ENCODE peak calls at places on chromosomes 5 and 9, in six cellular contexts. K, Y, R, A, P and D are unnamed samples.

GRCh38 chr5:116153687-116154174 is 68.9 kb downstream of the COMMD10 start:
- DNase-seq in A (peak; percentile 24), K (no peak), R (no peak), P (no peak), Y (no peak), D (no peak)

GRCh38 chr5:152170350-152170749 is 234.7 kb downstream of the NMUR2 start:
- DNase-seq in R (peak; percentile 54), Y (no peak), K (no peak), A (peak; percentile 69), P (no peak), D (no peak)

GRCh38 chr5:74810915-74811314 is 43.9 kb downstream of the NSA2 start:
- DNase-seq in A (no peak), P (no peak), Y (no peak), K (no peak), R (no peak), D (no peak)

GRCh38 chr5:73253047-73253660 is 80.2 kb downstream of the TMEM174 start:
- DNase-seq in A (no peak), K (no peak), R (no peak), Y (no peak), P (no peak), D (no peak)

GRCh38 chr5:175573493-175574269 is 84.2 kb upstream of the HRH2 start:
- DNase-seq in A (no peak), R (no peak), Y (no peak), K (no peak), P (no peak), D (no peak)

GRCh38 chr5:59126665-59127354 is 543.9 kb downstream of the RAB3C start:
- DNase-seq in P (no peak), Y (no peak), K (peak; percentile 63), A (no peak), R (peak; percentile 36), D (no peak)

GRCh38 chr9:27129221-27129620 is 20.2 kb downstream of the TEK start:
- DNase-seq in R (no peak), K (no peak), A (no peak), P (no peak), Y (no peak), D (no peak)

GRCh38 chr5:5617024-5617423 is 194.5 kb downstream of the ICE1 start:
- DNase-seq in R (no peak), P (no peak), K (no peak), Y (no peak), A (no peak), D (no peak)

GRCh38 chr9:114117996-114118830 is 19.1 kb upstream of the KIF12 start:
- DNase-seq in K (no peak), P (peak; percentile 46), A (no peak), Y (no peak), R (peak; percentile 91), D (no peak)

GRCh38 chr9:70835323-70835722 is 286.1 kb downstream of the TRPM3 start:
- DNase-seq in Y (no peak), P (no peak), R (no peak), A (no peak), K (no peak), D (no peak)

GRCh38 chr9:14326264-14326826 is 12.4 kb upstream of the NFIB start:
- DNase-seq in P (no peak), K (no peak), R (no peak), Y (no peak), A (no peak), D (no peak)

GRCh38 chr5:150612905-150613670 is 27.4 kb upstream of the SYNPO start:
- DNase-seq in A (peak; percentile 1), R (peak; percentile 55), K (no peak), P (no peak), Y (no peak), D (no peak)

GRCh38 chr9:125534934-125535701 is 171.9 kb downstream of the MAPKAP1 start:
- DNase-seq in Y (no peak), A (no peak), P (no peak), R (peak; percentile 62), K (no peak), D (no peak)

GRCh38 chr9:114787781-114788498 is 17.9 kb downstream of the TNFSF15 start:
- DNase-seq in P (no peak), R (peak; percentile 19), Y (no peak), K (no peak), A (no peak), D (no peak)

GRCh38 chr5:157530226-157530972 is 45.2 kb downstream of the ADAM19 start:
- DNase-seq in P (no peak), Y (no peak), K (no peak), A (no peak), R (no peak), D (no peak)

GRCh38 chr9:121213136-121213806 is 11.6 kb upstream of the RAB14 start:
- DNase-seq in A (peak; percentile 94), P (peak; percentile 90), R (peak; percentile 95), Y (peak; percentile 93), K (peak; percentile 89), D (peak; percentile 18)

GRCh38 chr9:81871695-81872094 is 56.5 kb upstream of the SPATA31D4 start:
- DNase-seq in K (peak; percentile 56), A (no peak), P (no peak), R (no peak), Y (no peak), D (no peak)

GRCh38 chr5:67816456-67816855 is 399.1 kb upstream of the PIK3R1 start:
- DNase-seq in P (no peak), A (no peak), Y (no peak), K (no peak), R (no peak), D (no peak)

GRCh38 chr5:180644129-180644824 is 5.1 kb downstream of the FLT4 start:
- DNase-seq in K (no peak), R (no peak), A (no peak), P (no peak), Y (no peak), D (no peak)

GRCh38 chr5:176624142-176624541 is 6.2 kb downstream of the SNCB start:
- DNase-seq in Y (no peak), P (no peak), R (no peak), A (no peak), K (no peak), D (no peak)

GRCh38 chr5:9376363-9377117 is 169.3 kb downstream of the SEMA5A start:
- DNase-seq in K (no peak), P (no peak), A (no peak), Y (no peak), R (no peak), D (no peak)

GRCh38 chr9:98091735-98092632 is 27.0 kb downstream of the TRIM14 start:
- DNase-seq in K (peak; percentile 71), A (no peak), P (no peak), R (no peak), Y (no peak), D (no peak)

GRCh38 chr9:105389789-105390188 is 58.0 kb upstream of the FSD1L start:
- DNase-seq in R (no peak), P (no peak), A (no peak), K (no peak), Y (no peak), D (no peak)

GRCh38 chr9:93304574-93305496 is 120.9 kb downstream of the WNK2 start:
- DNase-seq in R (peak; percentile 71), Y (peak; percentile 60), A (peak; percentile 87), P (peak; percentile 30), K (peak; percentile 82), D (no peak)

GRCh38 chr9:81557452-81557956 is 131.8 kb downstream of the TLE1 start:
- DNase-seq in P (no peak), A (no peak), R (no peak), Y (no peak), K (no peak), D (no peak)

GRCh38 chr5:142861011-142861410 is 90.8 kb downstream of the ARHGAP26 start:
- DNase-seq in R (no peak), K (no peak), P (no peak), Y (no peak), A (no peak), D (no peak)

GRCh38 chr9:102867488-102867887 is 127.6 kb upstream of the CYLC2 start:
- DNase-seq in Y (no peak), R (no peak), K (no peak), P (no peak), A (no peak), D (no peak)

GRCh38 chr5:80707645-80708044 is 52.9 kb upstream of the DHFR start:
- DNase-seq in A (no peak), K (no peak), P (no peak), Y (no peak), R (no peak), D (no peak)

GRCh38 chr5:73280821-73281746 is 108.1 kb downstream of the TMEM174 start:
- DNase-seq in K (no peak), R (peak; percentile 73), Y (no peak), P (peak; percentile 66), A (no peak), D (no peak)

GRCh38 chr5:145806923-145807322 is 28.2 kb downstream of the PRELID2 start:
- DNase-seq in K (no peak), A (no peak), R (no peak), Y (no peak), P (no peak), D (no peak)

GRCh38 chr5:145812877-145813276 is 22.3 kb downstream of the PRELID2 start:
- DNase-seq in P (no peak), A (no peak), R (no peak), Y (no peak), K (no peak), D (no peak)

GRCh38 chr5:145811834-145812625 is 23.1 kb downstream of the PRELID2 start:
- DNase-seq in P (no peak), R (no peak), A (no peak), Y (peak; percentile 60), K (peak; percentile 74), D (no peak)
- H3K4me3 ChIP-seq in P (no peak overlapping the region), R (no peak overlapping the region), A (no peak overlapping the region), Y (no peak overlapping the region), K (no peak overlapping the region), D (no peak overlapping the region)

DNA sequence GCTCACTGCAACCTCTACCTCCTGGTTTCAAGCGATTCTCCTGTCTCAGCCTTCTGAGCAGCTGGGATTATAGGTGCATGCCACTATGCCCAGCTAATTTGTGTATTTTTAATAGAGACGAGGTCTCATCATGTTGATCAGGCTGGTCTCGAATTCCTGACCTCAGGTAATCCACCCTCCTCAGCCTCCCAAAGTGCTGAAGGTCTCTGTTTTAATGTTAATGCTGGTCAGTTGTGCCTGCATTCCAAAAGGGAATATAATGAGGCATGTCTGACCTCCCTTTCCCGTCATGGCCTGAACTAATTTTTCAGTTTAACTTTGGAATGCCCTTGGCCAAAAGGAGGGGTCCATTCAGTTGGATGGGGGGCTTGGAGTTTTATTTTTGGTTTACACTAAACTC is 1175.4 kb downstream of the MAT2B start:
- DNase-seq in Y (no peak), R (no peak), P (no peak), A (no peak), K (no peak), D (no peak)
- H3K4me1 ChIP-seq in Y (no peaks in the 10 kb centered on the region), R (no peaks in the 10 kb centered on the region), P (no peaks in the 10 kb centered on the region), A (no peaks in the 10 kb centered on the region), K (no peaks in the 10 kb centered on the region), D (no peaks in the 10 kb centered on the region)

DNA sequence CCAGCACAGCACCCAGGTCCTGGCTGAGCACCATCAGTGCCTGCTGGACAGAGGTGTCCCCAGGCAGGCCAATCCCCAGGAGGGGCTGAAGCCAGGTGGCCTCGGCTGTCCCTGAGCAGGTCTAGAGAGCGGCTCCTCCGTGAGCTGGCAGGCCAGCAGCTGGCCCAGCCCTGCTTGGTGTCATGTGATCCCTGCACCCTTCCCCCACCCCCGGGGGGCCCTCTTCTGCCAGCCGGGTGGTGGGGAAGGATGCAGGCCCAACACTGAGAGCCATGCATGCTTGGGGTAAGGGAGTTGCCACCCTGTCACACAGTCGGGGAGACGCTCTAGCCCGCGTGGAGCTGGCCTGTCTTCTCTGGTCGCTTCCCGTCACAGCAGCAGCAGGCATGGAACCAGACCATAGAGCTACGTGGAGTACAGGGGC is 7.1 kb downstream of the RALGDS start:
- DNase-seq in A (peak; percentile 81), K (no peak), R (peak; percentile 67), Y (no peak), P (no peak), D (no peak)
- H3K27ac ChIP-seq in A (peak overlapping the region; percentile 90), K (no peak overlapping the region), R (peak overlapping the region; percentile 59), Y (peak overlapping the region; percentile 89), P (peak overlapping the region; percentile 80), D (peak overlapping the region; percentile 47)

GRCh38 chr9:136322756-136323330 is 4.5 kb upstream of the GPSM1 start:
- DNase-seq in A (no peak), K (no peak), P (no peak), R (no peak), Y (no peak), D (no peak)
- H3K4me3 ChIP-seq in A (no peak overlapping the region), K (no peak overlapping the region), P (no peak overlapping the region), R (no peak overlapping the region), Y (no peak overlapping the region), D (no peak overlapping the region)